ENCODE peak calls at places on chromosomes 12 and 14, in seven cellular contexts. A is IMR-90, W is H9, E is mesenchymal stem cell, T is neuronal stem cell, G is H1, Q is trophoblast cell. O is an unnamed sample.
A peak's percentile ranks its signal among the peaks of the same experiment; 100 is the strongest.

GRCh38 chr12:80837342-80837978 is 100.3 kb downstream of the LIN7A start:
- DNase-seq in A (peak; percentile 76), W (peak; percentile 72), E (peak; percentile 54), T (peak; percentile 51), G (no peak), Q (peak; percentile 52), O (peak; percentile 96)

GRCh38 chr12:107014050-107014449 is 27.1 kb upstream of the MTERF2 start:
- DNase-seq in A (no peak), W (peak; percentile 38), E (no peak), T (no peak), G (no peak), Q (peak; percentile 93), O (peak; percentile 68)

GRCh38 chr12:65534105-65534841 is 255.8 kb downstream of the MSRB3 start:
- DNase-seq in A (no peak), W (no peak), E (peak; percentile 63), T (no peak), G (no peak), Q (no peak), O (no peak)

GRCh38 chr14:64541261-64541970 is 875 bp downstream of the HSPA2 start:
- DNase-seq in A (no peak), W (no peak), E (no peak), T (no peak), G (peak; percentile 60), Q (no peak), O (peak; percentile 22)

GRCh38 chr14:64444984-64445845 is 20.1 kb upstream of the AKAP5 start:
- DNase-seq in A (peak; percentile 77), W (no peak), E (peak; percentile 88), T (no peak), G (no peak), Q (peak; percentile 76), O (peak; percentile 48)

GRCh38 chr12:34595749-34596733 is 573.7 kb downstream of the ALG10 start:
- DNase-seq in A (no peak), W (no peak), E (no peak), T (no peak), G (no peak), Q (no peak), O (no peak)

GRCh38 chr14:100065942-100066574 is 836 bp downstream of the EVL start:
- DNase-seq in A (no peak), W (no peak), E (no peak), T (no peak), G (no peak), Q (no peak), O (no peak)

GRCh38 chr12:123859035-123859434 is 96.9 kb downstream of the DNAH10 start:
- DNase-seq in A (no peak), W (peak; percentile 64), E (no peak), T (no peak), G (peak; percentile 56), Q (no peak), O (peak; percentile 42)

GRCh38 chr14:64998455-64998931 is 11.8 kb downstream of the FNTB start:
- DNase-seq in A (peak; percentile 32), W (no peak), E (no peak), T (no peak), G (no peak), Q (peak; percentile 2), O (no peak)

GRCh38 chr12:88299567-88300101 is 157.5 kb downstream of the TMTC3 start:
- DNase-seq in A (peak; percentile 98), W (no peak), E (peak; percentile 94), T (no peak), G (no peak), Q (peak; percentile 82), O (no peak)

GRCh38 chr14:93978735-93979134 is 2.4 kb upstream of the ASB2 start:
- DNase-seq in A (no peak), W (no peak), E (no peak), T (no peak), G (no peak), Q (no peak), O (no peak)

GRCh38 chr14:93975791-93976476 is 436 bp downstream of the ASB2 start:
- DNase-seq in A (no peak), W (no peak), E (no peak), T (no peak), G (no peak), Q (no peak), O (peak; percentile 45)

GRCh38 chr14:93976477-93977057 is at the start of gene ASB2:
- DNase-seq in A (peak; percentile 52), W (no peak), E (no peak), T (no peak), G (no peak), Q (no peak), O (no peak)

GRCh38 chr14:93977171-93977570 is 801 bp upstream of the ASB2 start:
- DNase-seq in A (no peak), W (no peak), E (no peak), T (no peak), G (no peak), Q (no peak), O (no peak)

DNA sequence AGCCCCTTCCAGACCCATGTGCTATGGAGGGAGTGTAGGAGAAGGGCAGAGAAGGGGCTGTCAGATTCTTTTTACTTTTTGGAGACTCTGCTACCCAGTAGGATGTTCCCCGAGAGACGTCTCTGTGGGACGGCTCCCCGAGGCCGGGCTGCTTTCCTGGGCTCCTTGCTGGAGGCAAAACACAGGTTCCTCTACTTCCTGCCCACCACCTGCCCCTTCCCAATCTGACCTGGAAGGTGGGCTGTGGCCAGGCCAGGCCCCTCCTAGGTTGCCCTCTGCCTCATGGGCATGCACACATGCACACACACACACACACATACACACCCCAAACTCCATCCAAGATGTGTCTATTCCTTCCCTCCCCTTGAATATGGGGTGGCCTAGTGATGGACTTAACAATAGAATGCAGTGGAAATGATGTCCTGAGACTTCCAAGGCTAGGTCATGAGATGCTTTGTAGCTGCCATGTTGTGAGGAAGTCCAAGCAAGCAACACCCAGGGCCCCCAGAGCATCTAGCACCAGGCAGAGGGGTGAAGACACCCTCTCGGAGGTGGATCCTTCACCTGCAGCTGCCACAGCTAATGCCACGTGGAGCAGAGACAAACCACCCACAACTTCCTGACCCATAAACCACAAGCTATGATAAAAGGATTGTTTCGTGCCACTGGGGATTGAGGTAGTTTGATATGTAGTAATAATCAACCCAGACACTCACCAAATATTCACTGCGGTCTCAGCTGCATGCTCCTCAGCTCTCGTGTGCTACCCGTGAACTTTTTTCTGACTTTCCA is 1.6 kb upstream of the ASB2 start:
- DNase-seq in A (no peak), W (no peak), E (no peak), T (no peak), G (no peak), Q (no peak), O (no peak)
- H2BK120ac ChIP-seq in A (no peak overlapping the region), W (no peak overlapping the region), E (no peak overlapping the region), T (no peak overlapping the region), G (no peak overlapping the region), Q (no peak overlapping the region), O (no peak overlapping the region)

DNA sequence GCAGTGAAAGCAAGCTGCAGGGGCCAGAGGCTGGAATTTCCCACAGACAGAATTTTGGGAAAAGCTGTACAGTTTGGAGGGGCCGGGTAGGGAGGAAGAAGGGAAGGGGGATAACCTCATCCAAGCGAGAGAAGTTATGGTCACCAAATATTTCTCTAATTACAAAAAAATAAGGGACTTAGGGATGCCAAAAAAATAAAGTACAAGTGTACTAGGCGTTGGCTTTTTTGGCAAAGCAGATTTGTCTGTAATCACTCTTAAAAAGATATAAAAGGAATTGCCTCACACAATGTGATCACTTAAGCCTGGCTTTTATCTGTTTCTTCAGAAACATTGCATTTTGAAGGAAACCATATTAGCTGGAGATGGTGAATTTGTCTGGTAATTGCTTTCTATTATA is 31.1 kb upstream of the ADGRD1 start:
- DNase-seq in A (no peak), W (no peak), E (no peak), T (no peak), G (no peak), Q (no peak), O (no peak)
- H2BK120ac ChIP-seq in A (no peak overlapping the region), W (no peak overlapping the region), E (no peak overlapping the region), T (no peak overlapping the region), G (no peak overlapping the region), Q (no peak overlapping the region), O (no peak overlapping the region)

GRCh38 chr12:17383321-17383720 is 706.7 kb downstream of the RERGL start:
- DNase-seq in A (no peak), W (no peak), E (no peak), T (no peak), G (no peak), Q (peak; percentile 68), O (no peak)
- H2BK120ac ChIP-seq in A (no peak overlapping the region), W (no peak overlapping the region), E (no peak overlapping the region), T (no peak overlapping the region), G (no peak overlapping the region), Q (no peak overlapping the region), O (no peak overlapping the region)

DNA sequence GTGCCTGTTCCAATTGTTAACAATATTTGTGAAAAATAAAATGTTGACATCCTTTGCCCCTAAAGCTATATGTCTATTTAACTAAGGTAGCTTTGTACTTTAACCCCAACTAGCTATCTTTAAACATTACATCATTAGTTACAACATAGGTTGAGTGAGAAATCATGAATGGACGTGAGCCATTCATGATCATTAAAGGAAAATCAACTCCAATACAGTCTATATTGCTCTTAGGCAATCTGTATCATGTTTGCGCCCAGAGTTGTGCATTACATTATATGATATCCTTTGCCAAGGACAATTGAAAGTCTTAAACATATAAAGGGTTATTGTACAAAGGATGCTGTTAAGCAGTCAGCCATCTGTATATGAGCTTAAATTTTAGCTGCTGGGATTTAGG is 269.6 kb downstream of the ALX1 start:
- DNase-seq in A (no peak), W (no peak), E (no peak), T (no peak), G (no peak), Q (no peak), O (no peak)
- H2BK120ac ChIP-seq in A (no peak overlapping the region), W (no peak overlapping the region), E (no peak overlapping the region), T (no peak overlapping the region), G (no peak overlapping the region), Q (no peak overlapping the region), O (no peak overlapping the region)

GRCh38 chr12:14998941-14999340 is 26.1 kb downstream of the PDE6H start:
- DNase-seq in A (no peak), W (no peak), E (peak; percentile 48), T (no peak), G (no peak), Q (no peak), O (no peak)
- H2BK120ac ChIP-seq in A (no peak overlapping the region), W (no peak overlapping the region), E (no peak overlapping the region), T (no peak overlapping the region), G (no peak overlapping the region), Q (peak overlapping the region; percentile 30), O (no peak overlapping the region)

O was measured in mesendoderm.